ENCODE peak calls at places on chromosome 19, in four cellular contexts. One of them, this sample, is unnamed.
A peak's percentile ranks its signal among the peaks of the same experiment; 100 is the strongest.

GRCh38 chr19:34096020-34096915 is 76.0 kb upstream of the LSM14A start:
- DNase-seq in vagina: no peak
- DNase-seq in uterus: no peak
- DNase-seq in colonic mucosa: no peak
- DNase-seq in this sample: no peak

GRCh38 chr19:2150794-2151338 is 500 bp downstream of the AP3D1 start:
- DNase-seq in vagina: no peak
- DNase-seq in uterus: no peak
- DNase-seq in colonic mucosa: peak; percentile 33
- DNase-seq in this sample: peak; percentile 38

GRCh38 chr19:6108721-6109633 is 1.3 kb downstream of the RFX2 start:
- DNase-seq in vagina: no peak
- DNase-seq in uterus: peak; percentile 82
- DNase-seq in colonic mucosa: peak; percentile 64
- DNase-seq in this sample: peak; percentile 60

GRCh38 chr19:18478545-18479311 is 40.8 kb upstream of the ISYNA1 start:
- DNase-seq in vagina: no peak
- DNase-seq in uterus: peak; percentile 84
- DNase-seq in colonic mucosa: peak; percentile 67
- DNase-seq in this sample: peak; percentile 82

GRCh38 chr19:55114566-55115145 is 2.8 kb downstream of the PPP1R12C start:
- DNase-seq in vagina: no peak
- DNase-seq in uterus: no peak
- DNase-seq in colonic mucosa: no peak
- DNase-seq in this sample: no peak

GRCh38 chr19:8135946-8136618 is 13.3 kb downstream of the FBN3 start:
- DNase-seq in vagina: no peak
- DNase-seq in uterus: no peak
- DNase-seq in colonic mucosa: no peak
- DNase-seq in this sample: no peak

GRCh38 chr19:16085115-16085514 is 8.8 kb downstream of the TPM4 start:
- DNase-seq in vagina: no peak
- DNase-seq in uterus: no peak
- DNase-seq in colonic mucosa: no peak
- DNase-seq in this sample: no peak

GRCh38 chr19:56294557-56294956 is 20.1 kb downstream of the ZSCAN5A start:
- DNase-seq in vagina: no peak
- DNase-seq in uterus: no peak
- DNase-seq in colonic mucosa: no peak
- DNase-seq in this sample: no peak

GRCh38 chr19:17757125-17757524 is 5.8 kb downstream of the FCHO1 start:
- DNase-seq in vagina: no peak
- DNase-seq in uterus: peak; percentile 26
- DNase-seq in colonic mucosa: peak; percentile 74
- DNase-seq in this sample: no peak

DNA sequence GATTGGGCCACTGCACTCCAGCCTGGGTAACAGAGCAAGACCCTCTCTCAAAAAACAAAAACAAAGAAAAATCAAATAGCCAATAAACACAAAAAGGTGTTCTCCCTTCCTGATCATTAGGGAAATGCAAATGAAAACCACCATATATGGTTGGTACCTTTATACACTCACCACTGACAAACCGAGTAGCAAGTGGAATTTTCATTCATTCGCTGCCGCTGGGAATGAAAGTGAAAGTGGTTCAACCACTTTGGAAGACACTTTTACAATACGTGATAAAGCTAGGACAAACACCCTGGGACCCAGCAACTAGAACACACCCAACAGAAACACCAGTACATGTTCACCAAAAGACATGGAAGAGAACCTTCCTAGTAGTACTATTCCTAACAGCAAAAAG is 21.0 kb downstream of the GRIK5 start:
- DNase-seq in vagina: no peak
- DNase-seq in uterus: no peak
- DNase-seq in colonic mucosa: peak; percentile 64
- DNase-seq in this sample: no peak
- H3K4me3 ChIP-seq in vagina: no peak overlapping the region
- H3K4me3 ChIP-seq in uterus: no peak overlapping the region
- H3K4me3 ChIP-seq in colonic mucosa: peak overlapping the region; percentile 3
- H3K4me3 ChIP-seq in this sample: no peak overlapping the region

DNA sequence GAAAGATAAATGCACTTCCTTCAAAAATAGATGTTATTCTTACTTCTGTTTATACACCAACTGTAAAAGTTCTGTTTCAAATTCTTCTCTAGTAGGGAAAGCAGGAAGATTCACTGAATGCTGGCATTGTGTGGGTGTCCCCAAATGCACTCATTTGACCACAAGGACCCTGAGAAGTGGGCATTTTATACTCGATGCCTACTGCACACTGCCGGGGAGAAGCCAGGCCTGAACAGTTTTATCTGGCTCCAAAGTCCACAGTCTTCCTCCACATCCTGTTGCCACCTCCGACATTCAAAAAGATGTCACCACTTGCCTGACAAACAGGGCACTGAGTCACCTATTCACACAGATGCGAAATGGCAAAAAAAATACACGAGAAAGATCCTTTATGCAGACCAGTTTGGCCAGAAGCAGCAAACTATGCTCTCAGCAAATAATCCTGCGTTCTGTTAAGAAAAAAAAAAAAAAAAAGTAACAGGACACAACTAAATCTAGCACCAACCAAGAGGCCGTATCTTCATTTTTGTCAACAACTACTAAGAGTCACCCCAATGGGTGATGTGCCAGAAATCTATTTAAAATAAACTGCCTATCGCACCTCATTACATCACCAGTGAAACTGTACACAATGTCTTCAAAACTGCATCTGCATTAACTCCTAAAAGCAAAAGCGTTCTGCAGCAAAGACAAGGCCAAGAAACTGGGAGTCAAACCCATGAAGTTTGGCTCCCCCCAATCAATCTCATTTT is 6.2 kb downstream of the ZC3H4 start:
- DNase-seq in vagina: no peak
- DNase-seq in uterus: no peak
- DNase-seq in colonic mucosa: peak; percentile 62
- DNase-seq in this sample: no peak
- H3K4me1 ChIP-seq in vagina: peaks cover 56% of the 10 kb centered on the region
- H3K4me1 ChIP-seq in uterus: peaks cover 13% of the 10 kb centered on the region
- H3K4me1 ChIP-seq in colonic mucosa: peaks cover 21% of the 10 kb centered on the region
- H3K4me1 ChIP-seq in this sample: peaks cover 26% of the 10 kb centered on the region

GRCh38 chr19:14686411-14686810 is 3.4 kb upstream of the ZNF333 start:
- DNase-seq in vagina: no peak
- DNase-seq in uterus: no peak
- DNase-seq in colonic mucosa: no peak
- DNase-seq in this sample: no peak
- TF ChIP-seq CTCF in vagina: no peak
- TF ChIP-seq CTCF in uterus: no peak
- TF ChIP-seq CTCF in colonic mucosa: no peak
- TF ChIP-seq CTCF in this sample: no peak

GRCh38 chr19:36023432-36023831 is 9.2 kb downstream of the CLIP3 start:
- DNase-seq in vagina: no peak
- DNase-seq in uterus: no peak
- DNase-seq in colonic mucosa: no peak
- DNase-seq in this sample: no peak
- H3K4me3 ChIP-seq in vagina: no peak overlapping the region
- H3K4me3 ChIP-seq in uterus: no peak overlapping the region
- H3K4me3 ChIP-seq in colonic mucosa: no peak overlapping the region
- H3K4me3 ChIP-seq in this sample: no peak overlapping the region

This sample was measured in lung.